ENCODE peak calls at places on chromosomes 4 and X, in nine cellular contexts. B is thoracic aorta, M is suprapubic skin, F is brain microvascular endothelial cell, P is RWPE2, Y is heart right ventricle, S is lung, V is kidney, D is heart left ventricle. Q is an unnamed sample.

GRCh38 chrX:16589211-16589610 is 60.7 kb upstream of the S100G start:
- DNase-seq in V (no peak), F (peak), D (no peak), P (no peak), S (no peak), Y (no peak), M (no peak), B (no peak), Q (no peak)

GRCh38 chr4:137422666-137423065 is 109.6 kb downstream of the PCDH18 start:
- DNase-seq in D (no peak), F (peak), P (no peak), B (no peak), V (no peak), M (no peak), S (no peak), Y (no peak), Q (no peak)

GRCh38 chr4:114005569-114006442 is 26.4 kb upstream of the ARSJ start:
- DNase-seq in F (peak), V (no peak), Y (no peak), B (no peak), M (no peak), D (no peak), S (no peak), P (no peak), Q (no peak)

GRCh38 chr4:105627620-105628019 is 75.2 kb downstream of the ARHGEF38 start:
- DNase-seq in D (no peak), B (no peak), Y (no peak), V (no peak), P (no peak), F (no peak), M (no peak), S (no peak), Q (no peak)

GRCh38 chr4:67776746-67777145 is 22.6 kb upstream of the GNRHR start:
- DNase-seq in M (no peak), V (no peak), P (no peak), D (no peak), S (no peak), Y (no peak), B (no peak), F (no peak), Q (no peak)

GRCh38 chr4:105677689-105678088 is 30.8 kb downstream of the INTS12 start:
- DNase-seq in B (no peak), D (no peak), S (no peak), V (no peak), M (no peak), F (no peak), P (no peak), Y (no peak), Q (no peak)

GRCh38 chr4:33948921-33949320 is 2295.4 kb downstream of the ARAP2 start:
- DNase-seq in D (no peak), B (no peak), M (no peak), F (no peak), V (no peak), S (no peak), Y (no peak), P (no peak), Q (no peak)

GRCh38 chr4:146969126-146969525 is 23.5 kb upstream of the TTC29 start:
- DNase-seq in S (no peak), F (no peak), B (no peak), M (no peak), P (no peak), Y (no peak), V (no peak), D (no peak), Q (no peak)

GRCh38 chr4:136651278-136651667 is 881.0 kb downstream of the PCDH18 start:
- DNase-seq in P (no peak), Y (no peak), D (no peak), M (no peak), F (no peak), B (no peak), S (no peak), V (no peak), Q (no peak)

GRCh38 chr4:82721819-82722423 is 76.7 kb downstream of the SCD5 start:
- DNase-seq in B (no peak), P (no peak), M (no peak), D (no peak), S (no peak), Y (no peak), V (no peak), F (no peak), Q (no peak)

GRCh38 chrX:128901018-128901417 is 622.3 kb downstream of the SMARCA1 start:
- DNase-seq in M (no peak), Y (no peak), S (no peak), B (no peak), F (no peak), D (no peak), V (no peak), P (no peak), Q (no peak)

GRCh38 chrX:31459361-31459760 is 387.5 kb upstream of the FTHL17 start:
- DNase-seq in V (no peak), F (no peak), D (no peak), S (no peak), P (no peak), M (no peak), Y (no peak), B (no peak), Q (no peak)

GRCh38 chr4:184807261-184807660 is 18.5 kb downstream of the ACSL1 start:
- DNase-seq in Y (no peak), P (no peak), S (no peak), V (no peak), D (no peak), F (no peak), M (no peak), B (no peak), Q (no peak)

GRCh38 chr4:148651991-148652390 is 209.8 kb upstream of the NR3C2 start:
- DNase-seq in P (no peak), M (no peak), Y (no peak), D (no peak), S (no peak), V (no peak), F (no peak), B (no peak), Q (no peak)

GRCh38 chr4:148649669-148650331 is 207.6 kb upstream of the NR3C2 start:
- DNase-seq in D (no peak), M (no peak), Y (no peak), S (no peak), F (no peak), P (no peak), V (no peak), B (no peak), Q (no peak)

GRCh38 chr4:148653681-148654080 is 211.5 kb upstream of the NR3C2 start:
- DNase-seq in S (no peak), Y (no peak), B (no peak), P (no peak), M (no peak), V (no peak), F (no peak), D (no peak), Q (no peak)

GRCh38 chr4:148648599-148648998 is 206.4 kb upstream of the NR3C2 start:
- DNase-seq in F (no peak), M (no peak), B (no peak), V (no peak), S (no peak), D (no peak), Y (no peak), P (no peak), Q (no peak)

GRCh38 chr4:148654131-148654530 is 211.9 kb upstream of the NR3C2 start:
- DNase-seq in B (no peak), P (no peak), V (no peak), D (no peak), Y (no peak), M (no peak), F (no peak), S (no peak), Q (no peak)
- H3K27ac ChIP-seq in B (no peak), P (no peak), V (no peak), D (no peak), Y (no peak), M (no peak), F (no peak), S (no peak), Q (no peak)

GRCh38 chr4:57303012-57303751 is 193.0 kb upstream of the IGFBP7 start:
- DNase-seq in V (no peak), D (no peak), P (no peak), Y (no peak), B (no peak), S (no peak), F (peak), M (no peak), Q (peak)
- TF ChIP-seq CTCF in V (no peak), D (peak), P (no peak), Y (peak), B (no peak), S (no peak), F (peak), M (no peak), Q (no peak)

DNA sequence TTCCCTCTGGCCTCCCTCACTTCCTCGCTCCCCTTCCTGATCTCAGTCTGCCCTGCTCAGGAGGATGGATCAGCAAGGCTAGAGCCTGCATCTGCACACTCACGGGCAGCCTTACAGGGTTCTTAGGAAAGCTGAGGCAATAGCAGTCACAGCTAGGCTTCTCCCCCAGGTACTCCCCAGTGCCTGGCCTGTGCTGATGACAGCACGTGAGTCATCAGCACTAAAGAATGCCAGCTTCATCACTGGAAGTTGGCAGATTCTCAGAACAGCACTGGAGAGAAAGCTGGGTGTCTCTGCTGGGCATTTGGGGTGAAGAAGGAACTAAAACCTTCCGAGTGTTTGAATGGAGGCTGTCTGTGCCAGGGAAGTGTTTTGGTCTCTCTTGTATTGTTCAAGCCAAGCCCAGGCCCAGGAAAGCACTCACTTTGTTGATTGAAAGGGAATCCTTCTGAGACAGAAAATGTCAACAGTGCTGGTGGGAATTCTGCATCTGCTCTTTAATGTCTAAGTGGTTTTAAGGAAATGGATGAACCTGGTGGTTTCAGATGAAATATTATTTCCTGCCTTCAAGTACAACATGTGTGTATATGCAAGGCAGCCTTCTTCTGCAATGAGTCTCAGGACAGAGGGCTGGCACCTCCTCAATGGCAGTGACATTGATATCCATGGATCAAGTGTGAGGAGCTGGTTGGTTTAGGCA is 73.0 kb upstream of the SCOC start:
- DNase-seq in P (peak), Y (no peak), D (no peak), F (peak), V (no peak), S (no peak), B (no peak), M (no peak), Q (no peak)
- H3K27ac ChIP-seq in P (peak), Y (no peak), D (no peak), F (no peak), V (no peak), S (no peak), B (no peak), M (no peak), Q (no peak)

DNA sequence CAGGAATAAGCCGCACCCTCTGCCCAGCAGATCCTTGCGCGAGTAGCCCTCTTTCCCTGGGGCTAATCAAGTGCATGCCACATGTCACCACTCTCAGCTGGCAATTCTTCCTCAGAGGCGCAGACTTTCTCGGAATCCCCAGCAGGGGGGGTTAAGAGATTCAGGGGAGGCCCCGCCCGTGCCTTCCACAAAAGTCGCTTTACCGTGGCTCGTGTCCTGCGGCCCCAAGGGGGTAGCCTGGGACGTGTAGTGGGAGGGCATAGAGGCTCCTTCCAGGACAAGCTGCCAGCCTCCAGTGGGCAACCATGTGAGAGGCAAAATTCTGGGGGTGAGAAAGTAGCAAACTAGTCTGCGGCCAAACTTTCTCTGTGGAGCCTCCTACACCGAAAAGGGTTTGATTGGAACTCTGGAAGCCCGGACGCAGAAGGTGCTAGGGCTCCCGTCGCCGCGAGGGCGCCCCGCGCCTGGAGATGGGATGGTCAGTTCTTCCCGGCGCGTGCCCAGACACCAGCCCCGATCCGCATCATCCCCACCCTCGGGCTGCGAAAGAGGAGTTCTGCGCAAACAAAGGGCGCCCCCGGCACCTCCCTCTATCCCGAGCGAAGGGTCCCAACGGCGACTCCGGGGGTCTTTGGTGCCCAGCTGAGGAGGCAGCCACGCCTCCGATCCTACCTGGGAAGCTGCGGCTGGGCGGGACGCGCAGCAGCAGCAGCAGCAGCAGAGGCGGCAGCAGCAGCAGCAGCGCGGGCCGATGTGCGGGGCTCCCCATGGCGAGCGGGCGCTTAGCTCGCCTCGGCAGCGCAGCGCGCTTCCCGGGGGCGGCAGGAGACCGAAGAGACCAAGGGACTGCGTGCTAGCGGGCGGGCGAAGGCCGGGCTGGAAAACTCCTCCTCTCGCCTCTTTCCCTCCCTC is at the start of gene SRPX:
- DNase-seq in M (peak), V (peak), Y (peak), B (no peak), F (no peak), S (no peak), P (no peak), D (peak), Q (no peak)
- TF ChIP-seq CTCF in M (no peak), V (no peak), Y (peak), B (peak), F (peak), S (no peak), P (peak), D (no peak), Q (no peak)

Q was measured in esophagus muscularis mucosa.